ENCODE peak calls at places on chromosomes 16 and 17, in eight cellular contexts. D is left lung, T is BE2C, K is HCT116, Y is IMR-90, H is GM23248, N is left ventricle myocardium inferior, X is cardiac muscle cell. U is an unnamed sample. For H3K4me1, the result is how much of the 10 kb centered on the place peaks cover.

GRCh38 chr17:82371333-82372062 is at the start of gene UTS2R:
- DNase-seq in D (peak), T (no peak), K (no peak), Y (no peak), H (no peak), N (no peak), X (peak), U (peak)

GRCh38 chr17:78416791-78417530 is 38.5 kb downstream of the PGS1 start:
- DNase-seq in D (peak), T (no peak), K (no peak), Y (no peak), H (no peak), N (no peak), X (no peak), U (peak)

GRCh38 chr17:5049314-5049819 is 14.1 kb upstream of the SLC52A1 start:
- DNase-seq in D (no peak), T (no peak), K (no peak), Y (no peak), H (no peak), N (no peak), X (no peak), U (no peak)

GRCh38 chr17:41800601-41801373 is 11.0 kb downstream of the P3H4 start:
- DNase-seq in D (peak), T (no peak), K (peak), Y (no peak), H (peak), N (no peak), X (no peak), U (no peak)

GRCh38 chr17:63497708-63498483 is 21.0 kb downstream of the ACE start:
- DNase-seq in D (no peak), T (peak), K (peak), Y (peak), H (no peak), N (no peak), X (peak), U (peak)

GRCh38 chr17:63365366-63366237 is 80.5 kb downstream of the CYB561 start:
- DNase-seq in D (no peak), T (no peak), K (no peak), Y (no peak), H (peak), N (no peak), X (peak), U (no peak)

GRCh38 chr16:30335598-30336474 is 19.3 kb downstream of the CD2BP2 start:
- DNase-seq in D (no peak), T (no peak), K (no peak), Y (no peak), H (peak), N (no peak), X (no peak), U (no peak)

GRCh38 chr16:50846511-50846910 is 104.6 kb downstream of the CYLD start:
- DNase-seq in D (no peak), T (no peak), K (no peak), Y (no peak), H (no peak), N (no peak), X (no peak), U (no peak)

GRCh38 chr17:59763861-59764260 is 56.4 kb downstream of the VMP1 start:
- DNase-seq in D (no peak), T (no peak), K (no peak), Y (peak), H (peak), N (no peak), X (no peak), U (no peak)

GRCh38 chr16:57900796-57901479 is 70.0 kb downstream of the CNGB1 start:
- DNase-seq in D (no peak), T (no peak), K (no peak), Y (no peak), H (no peak), N (no peak), X (no peak), U (no peak)

GRCh38 chr16:12268602-12269001 is 292.1 kb downstream of the SNX29 start:
- DNase-seq in D (no peak), T (no peak), K (no peak), Y (no peak), H (peak), N (no peak), X (peak), U (peak)

GRCh38 chr16:52050418-52050817 is 496.5 kb downstream of the TOX3 start:
- DNase-seq in D (no peak), T (no peak), K (no peak), Y (peak), H (peak), N (no peak), X (no peak), U (peak)

GRCh38 chr17:46135879-46136562 is 57.2 kb downstream of the KANSL1 start:
- DNase-seq in D (no peak), T (no peak), K (no peak), Y (no peak), H (no peak), N (no peak), X (no peak), U (peak)
- H3K4me1 ChIP-seq in D (half or more), T (under half), K (under half), Y (under half), H (under half), N (half or more), X (half or more), U (under half)

GRCh38 chr17:50728112-50728429 is 8.7 kb downstream of the LUC7L3 start:
- DNase-seq in D (no peak), T (no peak), K (no peak), Y (no peak), H (no peak), N (no peak), X (no peak), U (no peak)
- H3K4me1 ChIP-seq in D (half or more), T (under half), K (under half), Y (under half), H (under half), N (half or more), X (under half), U (under half)

DNA sequence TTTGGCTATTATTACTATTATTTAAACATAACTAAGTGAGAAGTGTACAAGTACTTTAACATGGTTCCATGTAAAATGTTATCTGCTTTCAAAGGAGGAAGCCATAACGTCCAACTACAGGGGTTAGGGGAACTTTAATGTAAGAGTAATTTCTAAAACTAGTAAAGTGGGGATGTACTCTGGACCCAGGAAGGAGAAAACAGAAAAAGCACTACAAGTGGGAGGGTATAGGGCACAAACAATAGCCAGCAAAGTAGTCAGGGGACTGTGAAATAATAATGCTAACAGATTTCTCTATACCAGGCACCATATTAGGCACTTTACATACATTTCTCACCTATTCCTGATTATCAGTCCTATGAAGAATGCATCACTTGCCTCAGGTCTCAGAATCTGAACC is 19.6 kb downstream of the USP31 start:
- DNase-seq in D (no peak), T (no peak), K (no peak), Y (no peak), H (no peak), N (no peak), X (no peak), U (no peak)
- H3K4me1 ChIP-seq in D (under half), T (under half), K (under half), Y (under half), H (under half), N (half or more), X (under half), U (under half)

DNA sequence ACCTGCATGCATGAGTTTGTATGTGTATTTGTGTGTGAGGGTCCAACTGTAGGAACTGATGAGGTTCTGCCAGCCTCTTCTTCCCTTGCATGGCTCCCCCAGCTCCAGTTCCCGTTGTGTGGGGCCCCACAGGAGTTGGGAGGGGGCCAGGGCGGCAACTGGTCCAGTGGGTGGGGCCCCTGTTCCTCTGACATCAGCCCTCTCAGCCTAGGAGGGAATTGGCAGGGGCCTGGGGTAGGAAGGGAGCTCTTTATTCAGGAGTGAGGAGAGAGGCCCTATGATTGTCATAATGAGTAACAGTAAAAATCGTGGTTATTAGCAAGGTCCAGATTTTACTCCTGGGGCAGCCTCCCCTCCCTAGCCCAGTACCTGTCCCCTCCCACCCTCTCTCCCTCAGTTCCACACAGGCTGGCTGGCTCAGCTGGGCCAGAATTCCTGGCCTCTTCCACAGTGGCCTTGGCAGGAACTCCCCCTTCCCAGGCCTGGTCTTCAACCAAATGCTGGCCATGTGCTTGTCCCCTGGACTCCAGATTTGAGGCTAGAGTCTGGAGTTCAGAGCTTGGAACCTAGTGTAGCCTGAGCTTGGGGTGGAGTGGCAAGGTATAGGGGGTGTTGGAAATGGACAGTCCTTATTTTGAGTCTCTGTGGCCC is 18.9 kb downstream of the RARA start:
- DNase-seq in D (peak), T (no peak), K (no peak), Y (no peak), H (peak), N (peak), X (no peak), U (peak)
- H3K4me1 ChIP-seq in D (half or more), T (under half), K (under half), Y (half or more), H (half or more), N (half or more), X (under half), U (under half)

GRCh38 chr16:3017806-3018506 is at the start of gene CLDN6:
- DNase-seq in D (no peak), T (peak), K (no peak), Y (no peak), H (no peak), N (no peak), X (peak), U (peak)

GRCh38 chr16:3020247-3020603 is at the start of gene TNFRSF12A:
- DNase-seq in D (peak), T (peak), K (peak), Y (peak), H (peak), N (peak), X (peak), U (peak)

GRCh38 chr16:3021449-3022207 is 1.5 kb downstream of the TNFRSF12A start:
- DNase-seq in D (no peak), T (peak), K (peak), Y (peak), H (peak), N (peak), X (peak), U (peak)

GRCh38 chr16:3020604-3021448 is 658 bp downstream of the TNFRSF12A start:
- DNase-seq in D (peak), T (peak), K (peak), Y (peak), H (peak), N (peak), X (peak), U (peak)

GRCh38 chr16:3019594-3020246 is 448 bp upstream of the TNFRSF12A start:
- DNase-seq in D (no peak), T (no peak), K (no peak), Y (no peak), H (no peak), N (no peak), X (no peak), U (no peak)
- H3K4me1 ChIP-seq in D (half or more), T (under half), K (half or more), Y (under half), H (under half), N (half or more), X (under half), U (under half)

GRCh38 chr16:89565256-89565505 is 4.7 kb downstream of the RPL13 start:
- DNase-seq in D (no peak), T (no peak), K (no peak), Y (no peak), H (no peak), N (no peak), X (no peak), U (no peak)

GRCh38 chr16:89563639-89564392 is 3.3 kb downstream of the RPL13 start:
- DNase-seq in D (no peak), T (no peak), K (no peak), Y (no peak), H (no peak), N (no peak), X (no peak), U (no peak)

GRCh38 chr16:89565506-89566372 is 5.3 kb downstream of the RPL13 start:
- DNase-seq in D (peak), T (peak), K (peak), Y (peak), H (peak), N (peak), X (peak), U (peak)

GRCh38 chr16:89562939-89563338 is 2.5 kb downstream of the RPL13 start:
- DNase-seq in D (no peak), T (no peak), K (no peak), Y (no peak), H (no peak), N (no peak), X (no peak), U (no peak)

DNA sequence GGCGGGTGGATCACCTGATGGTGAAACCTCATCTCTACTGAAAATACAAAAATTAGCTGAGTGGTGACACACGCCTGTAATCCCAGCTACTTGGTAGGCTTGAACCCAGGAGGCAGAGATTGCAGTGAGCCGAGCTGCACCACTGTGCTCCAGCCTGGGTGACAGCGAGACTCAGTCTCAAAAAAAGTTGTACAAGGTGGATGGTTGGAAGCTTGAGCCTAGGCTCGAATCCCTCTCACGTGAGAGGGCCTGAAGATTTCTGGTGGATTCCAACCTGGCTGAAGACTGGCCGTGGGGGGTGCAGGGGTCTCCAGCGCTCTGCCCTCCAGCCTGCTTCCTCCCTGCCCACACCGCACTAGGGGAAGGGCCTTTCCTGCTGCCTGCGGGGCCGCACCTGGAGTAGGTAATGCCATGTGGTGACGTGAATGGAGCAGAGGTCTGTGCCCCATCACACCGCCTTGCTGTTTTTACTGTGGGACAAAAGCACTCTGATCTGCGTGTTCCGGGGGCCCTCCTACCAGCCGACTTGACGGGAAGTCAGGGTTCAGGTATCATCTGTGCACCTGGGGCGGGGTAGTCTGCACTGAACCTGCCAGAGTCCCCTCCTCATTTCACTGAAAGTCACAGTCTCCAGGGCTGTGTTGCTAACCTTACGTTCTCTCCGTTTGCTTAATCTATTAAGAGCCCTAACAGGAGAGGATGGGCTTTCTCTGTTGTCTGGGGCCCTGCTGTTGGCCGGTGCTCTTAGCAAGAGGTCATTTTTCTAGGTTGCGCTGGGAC is 4.2 kb downstream of the RPL13 start:
- DNase-seq in D (no peak), T (no peak), K (no peak), Y (no peak), H (peak), N (no peak), X (peak), U (no peak)
- H3K4me1 ChIP-seq in D (half or more), T (under half), K (half or more), Y (under half), H (under half), N (half or more), X (under half), U (under half)

GRCh38 chr16:89375021-89375420 is 115.3 kb downstream of the ANKRD11 start:
- DNase-seq in D (no peak), T (peak), K (no peak), Y (peak), H (no peak), N (no peak), X (no peak), U (peak)
- H3K4me1 ChIP-seq in D (under half), T (under half), K (under half), Y (under half), H (under half), N (half or more), X (under half), U (under half)

DNA sequence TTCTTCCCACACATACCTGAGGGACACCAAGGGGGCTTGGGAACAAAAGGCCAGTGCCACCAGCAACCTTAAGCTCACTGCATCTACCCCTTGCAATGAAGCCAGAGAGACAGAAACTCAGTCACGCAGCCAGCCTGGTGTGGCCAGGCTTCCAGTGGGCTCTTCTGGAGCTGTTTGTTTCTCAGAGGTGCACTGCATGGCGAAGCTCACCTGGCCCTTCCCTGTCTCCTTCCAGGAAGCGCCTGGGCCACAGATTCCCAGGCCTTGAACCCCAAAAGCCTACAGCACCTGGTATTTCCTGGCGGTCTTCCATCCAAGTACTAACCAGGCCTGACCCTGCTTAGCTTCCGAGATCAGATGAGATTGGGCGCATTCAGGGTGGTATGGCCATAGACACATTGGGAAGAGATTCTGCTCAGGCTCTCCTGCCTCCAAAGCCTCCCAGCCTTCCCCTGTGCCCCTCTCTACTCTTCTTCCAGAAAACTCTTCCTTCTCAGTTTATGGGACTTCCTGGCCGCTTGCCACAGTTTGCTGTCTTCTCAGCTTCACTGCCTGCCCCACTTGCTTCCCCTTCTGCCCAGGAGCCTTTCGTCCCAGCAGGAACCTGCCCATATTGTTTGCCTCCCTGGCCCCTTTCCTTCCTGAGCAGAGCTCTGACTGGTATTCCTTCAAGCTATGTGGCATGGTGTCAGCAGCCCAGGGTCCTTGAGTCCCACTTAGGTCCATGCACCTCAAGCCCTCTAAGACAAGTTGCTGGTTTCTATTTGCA is 1.6 kb downstream of the CISD3 start:
- DNase-seq in D (no peak), T (no peak), K (no peak), Y (no peak), H (peak), N (no peak), X (no peak), U (no peak)
- H3K4me1 ChIP-seq in D (half or more), T (under half), K (under half), Y (under half), H (under half), N (half or more), X (under half), U (under half)